ENCODE peak calls at places on chromosomes 1 and 21, in four cellular contexts. S, A, L and D are unnamed samples.
A peak's percentile ranks its signal among the peaks of the same experiment; 100 is the strongest.

GRCh38 chr1:181894439-181894859 is 167.1 kb downstream of the ZNF648 start:
- DNase-seq in S (no peak), A (no peak), L (no peak), D (no peak)

GRCh38 chr1:186620951-186621350 is 59.3 kb downstream of the PTGS2 start:
- DNase-seq in S (no peak), A (no peak), L (no peak), D (no peak)

GRCh38 chr1:145714524-145715111 is 4.7 kb upstream of the CD160 start:
- DNase-seq in S (no peak), A (no peak), L (peak; percentile 91), D (no peak)

GRCh38 chr21:38691626-38692025 is 114.1 kb upstream of the ETS2 start:
- DNase-seq in S (no peak), A (no peak), L (no peak), D (no peak)

GRCh38 chr21:43721939-43722338 is 3.0 kb downstream of the PDXK start:
- DNase-seq in S (no peak), A (no peak), L (no peak), D (no peak)

GRCh38 chr21:29738730-29739129 is 201.1 kb downstream of the GRIK1 start:
- DNase-seq in S (no peak), A (no peak), L (no peak), D (no peak)

GRCh38 chr1:16012590-16013219 is 5.1 kb downstream of the HSPB7 start:
- DNase-seq in S (peak; percentile 84), A (peak; percentile 89), L (peak; percentile 93), D (no peak)

GRCh38 chr1:2650967-2651645 is 18.3 kb upstream of the MMEL1 start:
- DNase-seq in S (peak; percentile 19), A (peak; percentile 37), L (peak; percentile 14), D (peak; percentile 58)

GRCh38 chr1:59682405-59683080 is 132.2 kb upstream of the HOOK1 start:
- DNase-seq in S (no peak), A (peak; percentile 77), L (no peak), D (no peak)

GRCh38 chr1:109283748-109284600 is 1.0 kb upstream of the PSRC1 start:
- DNase-seq in S (no peak), A (no peak), L (no peak), D (no peak)

GRCh38 chr1:70499695-70500094 is 88.6 kb downstream of the CTH start:
- DNase-seq in S (no peak), A (no peak), L (no peak), D (no peak)

GRCh38 chr1:118788372-118788955 is 199.7 kb downstream of the TBX15 start:
- DNase-seq in S (no peak), A (no peak), L (no peak), D (no peak)

GRCh38 chr21:43829575-43830119 is 35.4 kb upstream of the AGPAT3 start:
- DNase-seq in S (no peak), A (no peak), L (no peak), D (no peak)

GRCh38 chr1:221576268-221576667 is 165.6 kb downstream of the DUSP10 start:
- DNase-seq in S (no peak), A (no peak), L (no peak), D (no peak)

GRCh38 chr1:19483261-19483660 is 2.1 kb downstream of the CAPZB start:
- DNase-seq in S (no peak), A (no peak), L (no peak), D (no peak)

GRCh38 chr1:205565799-205566198 is 61.3 kb downstream of the CDK18 start:
- DNase-seq in S (no peak), A (peak; percentile 6), L (no peak), D (peak; percentile 2)

GRCh38 chr1:204288061-204288588 is 71.6 kb downstream of the PLEKHA6 start:
- DNase-seq in S (peak; percentile 95), A (peak; percentile 87), L (peak; percentile 61), D (peak; percentile 55)

GRCh38 chr21:40671721-40672120 is 175.2 kb downstream of the DSCAM start:
- DNase-seq in S (no peak), A (no peak), L (no peak), D (no peak)

GRCh38 chr1:236795757-236796719 is 946 bp downstream of the MTR start:
- DNase-seq in S (no peak), A (no peak), L (no peak), D (no peak)

GRCh38 chr1:227433663-227434062 is 115.4 kb upstream of the CDC42BPA start:
- DNase-seq in S (no peak), A (no peak), L (no peak), D (no peak)

GRCh38 chr1:78092686-78093085 is 46.9 kb downstream of the GIPC2 start:
- DNase-seq in S (no peak), A (no peak), L (no peak), D (no peak)

GRCh38 chr1:179447489-179447888 is 81.7 kb downstream of the AXDND1 start:
- DNase-seq in S (no peak), A (no peak), L (no peak), D (no peak)

GRCh38 chr1:221886311-221887090 is 144.6 kb upstream of the DUSP10 start:
- DNase-seq in S (no peak), A (no peak), L (no peak), D (no peak)

GRCh38 chr1:181179980-181180964 is 91.8 kb downstream of the IER5 start:
- DNase-seq in S (no peak), A (no peak), L (peak; percentile 26), D (peak; percentile 82)

GRCh38 chr1:61274979-61275378 is 192.6 kb downstream of the NFIA start:
- DNase-seq in S (no peak), A (no peak), L (no peak), D (no peak)

GRCh38 chr1:14844923-14845617 is 246.6 kb downstream of the KAZN start:
- DNase-seq in S (no peak), A (no peak), L (no peak), D (no peak)

GRCh38 chr1:20786310-20787099 is 602 bp downstream of the HP1BP3 start:
- DNase-seq in S (peak; percentile 91), A (peak; percentile 97), L (peak; percentile 95), D (peak; percentile 98)

GRCh38 chr1:234527346-234527745 is 48.4 kb upstream of the TARBP1 start:
- DNase-seq in S (no peak), A (peak; percentile 10), L (no peak), D (no peak)

GRCh38 chr1:33181906-33182305 is at the start of gene TRIM62:
- DNase-seq in S (peak; percentile 81), A (peak; percentile 92), L (peak; percentile 91), D (peak; percentile 69)

GRCh38 chr1:33178836-33179439 is 2.9 kb downstream of the TRIM62 start:
- DNase-seq in S (no peak), A (no peak), L (no peak), D (peak; percentile 53)

GRCh38 chr1:33181038-33181861 is 593 bp downstream of the TRIM62 start:
- DNase-seq in S (no peak), A (peak; percentile 82), L (peak; percentile 71), D (peak; percentile 89)

GRCh38 chr1:33182452-33182851 is 609 bp upstream of the TRIM62 start:
- DNase-seq in S (no peak), A (peak; percentile 74), L (no peak), D (no peak)

DNA sequence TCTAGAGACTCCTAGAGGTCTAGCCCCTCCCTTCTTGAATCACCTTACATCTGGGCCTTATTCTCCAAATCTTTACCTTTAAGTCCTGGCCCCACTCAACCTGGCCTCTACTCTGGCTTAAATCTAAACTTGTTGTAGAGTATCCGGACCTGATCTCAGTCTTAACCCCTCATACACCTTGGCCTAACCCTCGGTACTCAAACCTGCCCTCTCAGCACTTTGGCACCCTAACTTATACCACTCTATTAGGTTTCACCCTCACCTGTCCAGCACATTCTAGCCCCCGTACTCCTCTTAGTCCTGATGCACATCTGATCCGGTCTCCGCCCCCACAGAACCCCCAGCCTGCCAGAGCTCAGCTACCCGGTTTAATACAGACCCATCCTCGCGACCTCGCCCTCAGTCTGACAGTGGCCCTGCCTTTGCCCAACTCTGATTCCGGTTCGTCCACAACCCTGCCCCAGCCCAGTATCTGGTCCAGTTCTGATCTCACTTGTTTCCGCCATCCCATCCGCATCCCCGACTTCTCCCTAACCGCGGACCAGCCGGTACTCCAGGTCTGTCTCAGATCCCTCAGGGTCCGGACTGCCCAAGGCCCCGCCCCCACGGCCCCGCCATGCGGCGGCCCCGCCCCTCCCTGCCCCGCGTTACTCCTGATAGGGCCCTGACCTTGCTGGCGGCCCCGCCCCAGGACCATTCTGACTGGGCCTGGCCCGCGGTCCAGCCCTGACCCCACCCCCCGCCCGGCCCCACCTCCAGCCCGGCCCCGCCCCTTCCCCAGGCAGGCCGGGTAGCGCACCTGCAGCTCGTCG is 1.4 kb downstream of the TRIM62 start:
- DNase-seq in S (peak; percentile 88), A (peak; percentile 95), L (peak; percentile 93), D (peak; percentile 96)
- H3K4me3 ChIP-seq in S (peak overlapping the region; percentile 75), A (peak overlapping the region; percentile 87), L (peak overlapping the region; percentile 6), D (no peak overlapping the region)

GRCh38 chr1:245074232-245074747 is 80.5 kb upstream of the KIF26B start:
- DNase-seq in S (no peak), A (no peak), L (no peak), D (no peak)

GRCh38 chr1:245084551-245084950 is 70.2 kb upstream of the KIF26B start:
- DNase-seq in S (no peak), A (no peak), L (no peak), D (no peak)

GRCh38 chr1:245074898-245075297 is 79.9 kb upstream of the KIF26B start:
- DNase-seq in S (no peak), A (no peak), L (no peak), D (no peak)

DNA sequence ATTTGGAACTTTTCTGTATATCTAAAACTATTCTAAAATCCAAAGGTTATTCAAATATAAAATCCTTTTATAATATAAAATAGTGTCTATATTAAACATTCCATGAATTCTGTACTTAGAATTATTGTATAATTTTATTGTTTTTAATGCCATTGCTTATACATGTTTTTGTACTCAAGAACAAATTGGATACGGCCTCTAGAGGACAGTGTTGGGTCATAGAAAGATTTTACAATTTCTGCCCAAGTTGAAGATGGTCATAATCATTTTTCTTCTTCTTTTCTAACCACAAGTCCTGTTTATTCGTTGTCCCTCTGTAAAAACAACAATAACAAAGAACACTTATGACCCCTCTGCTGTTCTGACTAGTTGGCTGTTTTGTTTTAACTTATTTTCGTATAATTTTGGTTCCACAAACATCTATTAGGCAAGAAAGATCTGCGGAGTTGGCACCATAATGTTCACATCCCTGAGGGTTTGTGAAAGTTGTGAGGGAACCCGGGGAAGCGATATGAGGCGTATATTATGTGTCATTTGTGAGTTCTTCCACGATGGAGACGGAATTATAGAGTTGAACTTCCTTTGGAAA is 75.7 kb upstream of the KIF26B start:
- DNase-seq in S (no peak), A (no peak), L (no peak), D (no peak)
- TF ChIP-seq CTCF in S (no peak), A (no peak), L (peak; percentile 56), D (no peak)

DNA sequence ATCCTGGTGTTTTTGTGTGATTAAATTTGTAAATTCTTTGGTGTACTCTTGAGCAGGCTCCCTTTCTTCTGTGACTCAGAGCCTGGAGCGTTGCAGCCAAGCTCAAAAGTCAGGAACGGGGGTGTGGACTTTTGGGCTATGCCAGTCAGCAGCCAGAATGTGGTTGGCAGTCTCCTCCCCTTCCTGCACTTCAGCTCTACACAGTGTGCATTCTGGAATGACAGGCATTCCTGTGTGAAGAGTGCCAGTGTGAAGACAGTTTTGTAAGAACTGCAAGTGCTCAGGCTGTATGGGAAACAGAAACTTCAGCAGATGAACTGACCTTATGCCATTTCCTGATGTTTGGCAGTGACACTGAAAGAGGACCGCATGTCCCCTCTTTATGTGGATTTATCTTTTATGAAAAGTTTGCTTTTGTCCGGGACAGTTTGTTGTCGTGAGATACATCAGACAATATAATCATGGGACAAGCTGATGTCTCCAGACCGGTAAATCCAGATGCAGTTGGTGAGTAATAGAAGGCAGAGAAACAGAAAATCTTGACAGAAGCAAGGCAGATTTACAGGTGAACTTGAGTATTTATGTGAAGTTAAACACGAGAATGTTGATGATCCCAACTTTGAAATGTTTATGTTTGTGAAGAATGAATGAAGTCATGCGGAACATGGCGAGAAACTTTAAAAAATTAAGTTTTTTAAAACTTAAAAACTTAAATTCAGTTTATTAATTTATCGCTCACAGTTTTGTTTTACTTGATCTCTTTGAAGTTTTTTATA is 67.7 kb upstream of the RCC1 start:
- DNase-seq in S (peak; percentile 83), A (peak; percentile 89), L (peak; percentile 93), D (peak; percentile 91)
- TF ChIP-seq POLR2A in S (peak; percentile 48), A (peak; percentile 14), L (peak; percentile 63), D (no peak)

GRCh38 chr1:81437213-81437612 is 363.5 kb upstream of the ADGRL2 start:
- DNase-seq in S (no peak), A (no peak), L (no peak), D (no peak)
- H3K4me3 ChIP-seq in S (no peak overlapping the region), A (no peak overlapping the region), L (no peak overlapping the region), D (no peak overlapping the region)